ENCODE peak calls at places on chromosomes 13 and 19, in eight cellular contexts. T is tibial nerve; V is HAP-1; Z is mammary epithelial cell; H is Peyer's patch; I is mucosa of descending colon; Y is CD8-positive, alpha-beta T cell; Q is thyroid gland. O is an unnamed sample. For H3K4me1, the result is how much of the 10 kb centered on the place peaks cover.

GRCh38 chr13:101454767-101455166 is 2.3 kb downstream of the ITGBL1 start:
- DNase-seq in V (no peak), Y (no peak), H (no peak), T (no peak), I (no peak), Q (no peak), Z (peak), O (no peak)

GRCh38 chr19:1265611-1266115 is 3.5 kb upstream of the CIRBP start:
- DNase-seq in H (peak), I (peak), V (no peak), Z (peak), Q (peak), T (no peak), Y (peak), O (peak)

GRCh38 chr19:55133639-55134444 is 15.2 kb downstream of the TNNT1 start:
- DNase-seq in T (no peak), Z (no peak), Y (no peak), I (no peak), H (no peak), V (no peak), Q (no peak), O (peak)

GRCh38 chr19:33675501-33676124 is 53.9 kb downstream of the CHST8 start:
- DNase-seq in H (peak), Z (no peak), V (no peak), Y (no peak), T (no peak), Q (no peak), I (no peak), O (no peak)

GRCh38 chr19:21256722-21257121 is 72.5 kb downstream of the ZNF708 start:
- DNase-seq in H (no peak), I (no peak), Y (no peak), T (no peak), Z (peak), Q (peak), V (no peak), O (no peak)

GRCh38 chr19:30391052-30391451 is 18.9 kb downstream of the ZNF536 start:
- DNase-seq in Z (no peak), H (no peak), V (no peak), Y (no peak), T (no peak), Q (no peak), I (no peak), O (no peak)

GRCh38 chr19:10113964-10114650 is 2.6 kb downstream of the P2RY11 start:
- DNase-seq in V (peak), Z (no peak), H (no peak), Y (no peak), I (no peak), Q (no peak), T (no peak), O (peak)

GRCh38 chr19:15296353-15296752 is 36.0 kb downstream of the BRD4 start:
- DNase-seq in H (no peak), Q (no peak), V (no peak), Z (no peak), T (no peak), Y (no peak), I (no peak), O (no peak)

GRCh38 chr13:113537909-113538688 is 46.5 kb upstream of the TFDP1 start:
- DNase-seq in V (no peak), I (no peak), Z (no peak), T (no peak), Q (no peak), Y (no peak), H (peak), O (no peak)

GRCh38 chr19:39038098-39038497 is 5.7 kb upstream of the FBXO27 start:
- DNase-seq in V (peak), Y (no peak), H (peak), I (peak), Q (peak), T (no peak), Z (peak), O (peak)

GRCh38 chr13:69947577-69947976 is 160.0 kb upstream of the ATXN8OS start:
- DNase-seq in V (no peak), Y (no peak), Q (no peak), Z (no peak), I (no peak), T (no peak), H (no peak), O (no peak)

GRCh38 chr13:97116754-97117153 is 105.4 kb upstream of the MBNL2 start:
- DNase-seq in T (no peak), H (no peak), I (no peak), Q (peak), Y (no peak), Z (peak), V (peak), O (peak)

GRCh38 chr13:94967183-94968039 is 255.1 kb upstream of the SOX21 start:
- DNase-seq in V (peak), T (no peak), I (no peak), Y (no peak), H (no peak), Z (no peak), Q (peak), O (no peak)

GRCh38 chr13:94968040-94968756 is 255.9 kb upstream of the SOX21 start:
- DNase-seq in H (no peak), Q (no peak), I (no peak), Z (no peak), V (peak), Y (no peak), T (no peak), O (peak)

GRCh38 chr13:94972262-94972661 is 259.9 kb upstream of the SOX21 start:
- DNase-seq in Y (no peak), I (no peak), Z (no peak), H (no peak), V (no peak), Q (no peak), T (no peak), O (no peak)

GRCh38 chr13:94966380-94966779 is 254.0 kb upstream of the SOX21 start:
- DNase-seq in Q (no peak), H (no peak), Z (no peak), T (no peak), V (peak), Y (no peak), I (no peak), O (no peak)

DNA sequence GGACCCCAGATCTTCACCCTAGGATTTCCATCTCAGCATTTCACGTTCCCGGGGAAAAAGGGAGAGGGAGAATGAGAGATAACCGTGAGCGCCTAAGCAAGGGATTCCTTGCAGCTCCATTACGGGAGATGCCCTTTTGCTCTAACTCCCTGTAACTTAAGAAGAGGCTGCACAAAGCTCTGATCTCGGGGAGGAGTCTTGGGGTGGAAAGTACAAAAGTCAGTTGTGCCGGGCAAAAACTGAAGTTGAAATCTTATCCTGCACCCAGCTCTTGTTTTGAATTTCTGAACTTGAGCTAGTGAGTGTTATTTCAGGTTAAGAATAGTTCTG is 256.4 kb upstream of the SOX21 start:
- DNase-seq in T (no peak), Y (no peak), V (no peak), Z (no peak), H (no peak), Q (no peak), I (no peak), O (no peak)
- H3K4me1 ChIP-seq in T (under half), Y (under half), V (under half), Z (under half), H (under half), Q (under half), I (under half), O (under half)

DNA sequence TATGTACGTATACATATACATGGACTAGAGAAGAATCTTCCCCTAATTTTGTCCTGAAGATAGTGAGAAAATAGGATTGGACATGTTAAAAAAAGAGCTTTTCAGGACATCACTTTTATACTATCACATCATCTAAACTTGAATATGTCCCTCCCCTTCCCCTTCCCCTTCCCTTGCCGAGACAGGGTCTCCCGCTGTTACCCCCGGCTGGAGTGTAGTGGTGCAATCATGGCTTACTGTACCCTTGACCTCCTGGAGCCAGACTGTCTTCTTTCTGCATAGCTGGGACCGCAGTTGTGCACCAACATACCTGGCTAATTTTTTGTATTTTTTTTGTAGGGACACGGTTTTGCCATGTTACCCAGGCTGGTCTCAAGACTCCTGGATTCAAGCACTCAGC is 6.6 kb downstream of the HNRNPM start:
- DNase-seq in T (no peak), Z (no peak), Q (no peak), H (no peak), I (no peak), Y (no peak), V (no peak), O (no peak)
- H3K4me1 ChIP-seq in T (half or more), Z (under half), Q (half or more), H (half or more), I (half or more), Y (half or more), V (under half), O (half or more)

GRCh38 chr19:35166100-35167063 is 11.8 kb downstream of the FXYD5 start:
- DNase-seq in T (no peak), Y (no peak), H (peak), Q (no peak), Z (peak), I (no peak), V (no peak), O (no peak)
- H3K4me1 ChIP-seq in T (under half), Y (under half), H (under half), Q (under half), Z (half or more), I (under half), V (under half), O (under half)

DNA sequence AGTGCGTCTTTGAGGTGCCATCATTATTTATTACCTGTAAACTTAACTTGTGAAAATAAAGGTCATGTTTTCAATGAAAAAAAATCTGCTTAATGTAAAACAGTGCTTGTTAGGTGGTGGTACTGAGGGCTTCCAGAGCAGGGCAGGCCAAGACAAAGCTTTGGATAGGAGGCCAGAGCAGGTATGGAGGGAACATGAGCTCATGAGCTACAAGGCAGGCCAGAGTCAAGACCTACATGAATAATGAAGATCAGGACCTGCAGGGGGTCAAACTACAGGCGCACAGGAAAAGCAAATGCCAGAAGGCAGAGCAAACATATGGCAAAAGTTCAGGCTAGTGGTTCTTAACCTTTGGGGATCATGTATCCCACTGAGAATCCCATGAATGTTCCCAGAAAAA is 343.5 kb downstream of the GPC5 start:
- DNase-seq in Q (no peak), T (no peak), I (no peak), Z (no peak), H (no peak), V (no peak), Y (no peak), O (no peak)
- H3K4me1 ChIP-seq in Q (under half), T (under half), I (under half), Z (under half), H (under half), V (under half), Y (under half), O (under half)

O was measured in upper lobe of left lung.